ENCODE peak calls at places on chromosome 22, in eight cellular contexts. R, G, K, X, Z, V, Q and O are unnamed samples.

GRCh38 chr22:42604403-42604802 is 10.3 kb downstream of the POLDIP3 start:
- DNase-seq in K (peak; percentile 56), G (no peak), Q (no peak), X (no peak), Z (no peak), V (no peak), R (no peak), O (no peak)

GRCh38 chr22:40224702-40225101 is 47.0 kb downstream of the TNRC6B start:
- DNase-seq in V (no peak), Z (no peak), G (no peak), R (no peak), X (no peak), K (no peak), Q (no peak), O (no peak)

GRCh38 chr22:45843030-45843429 is 133.9 kb downstream of the WNT7B start:
- DNase-seq in X (no peak), G (no peak), Z (no peak), V (no peak), R (no peak), Q (no peak), K (no peak), O (no peak)

GRCh38 chr22:26573026-26573662 is 16.8 kb downstream of the TPST2 start:
- DNase-seq in V (no peak), G (no peak), X (peak; percentile 17), K (no peak), Z (peak; percentile 62), R (no peak), Q (peak; percentile 64), O (no peak)

GRCh38 chr22:32829451-32829851 is 27.9 kb downstream of the TIMP3 start:
- DNase-seq in Q (no peak), X (no peak), Z (no peak), V (no peak), K (no peak), G (no peak), R (no peak), O (no peak)

GRCh38 chr22:45262931-45263789 is 21.6 kb upstream of the UPK3A start:
- DNase-seq in Z (peak; percentile 88), V (no peak), Q (peak; percentile 58), X (peak; percentile 52), G (no peak), R (no peak), K (no peak), O (no peak)

GRCh38 chr22:37206118-37206840 is 6.0 kb downstream of the SSTR3 start:
- DNase-seq in G (no peak), V (no peak), Q (no peak), K (no peak), X (no peak), Z (peak; percentile 34), R (no peak), O (no peak)

GRCh38 chr22:44172370-44173108 is 8.2 kb upstream of the PARVG start:
- DNase-seq in G (no peak), X (peak; percentile 54), K (peak; percentile 25), R (peak; percentile 47), V (no peak), Q (peak; percentile 74), Z (peak; percentile 81), O (peak; percentile 52)

GRCh38 chr22:43228330-43228729 is 41.4 kb upstream of the TTLL12 start:
- DNase-seq in X (peak; percentile 24), G (no peak), V (no peak), K (no peak), Q (no peak), R (peak; percentile 77), Z (no peak), O (no peak)

GRCh38 chr22:24938741-24939341 is 7.7 kb downstream of the LHFPL7 start:
- DNase-seq in R (peak; percentile 23), K (peak; percentile 41), G (no peak), V (peak; percentile 49), Q (no peak), Z (peak; percentile 52), X (no peak), O (peak; percentile 44)

GRCh38 chr22:46749682-46750529 is 11.9 kb upstream of the CERK start:
- DNase-seq in R (no peak), V (no peak), Q (no peak), Z (no peak), X (no peak), G (no peak), K (no peak), O (no peak)

GRCh38 chr22:37564111-37564711 is 3.9 kb downstream of the CDC42EP1 start:
- DNase-seq in G (no peak), Q (no peak), V (no peak), R (no peak), K (no peak), Z (no peak), X (no peak), O (no peak)

GRCh38 chr22:23212061-23213030 is 32.0 kb downstream of the BCR start:
- DNase-seq in X (no peak), R (no peak), Z (no peak), V (no peak), K (no peak), G (no peak), Q (no peak), O (no peak)

GRCh38 chr22:38981005-38981658 is 1.0 kb upstream of the APOBEC3B start:
- DNase-seq in R (peak; percentile 55), Z (peak; percentile 59), V (peak; percentile 67), Q (no peak), G (peak; percentile 65), K (peak; percentile 73), X (peak; percentile 54), O (no peak)
- H3K4me3 ChIP-seq in R (no peak overlapping the region), Z (no peak overlapping the region), V (peak overlapping the region; percentile 51), Q (peak overlapping the region; percentile 44), G (peak overlapping the region; percentile 43), K (no peak overlapping the region), X (no peak overlapping the region), O (no peak overlapping the region)

GRCh38 chr22:31619611-31620300 is 42.3 kb downstream of the PISD start:
- DNase-seq in X (no peak), K (no peak), V (no peak), Z (no peak), R (no peak), Q (no peak), G (no peak), O (no peak)

GRCh38 chr22:31622980-31623379 is 39.0 kb downstream of the PISD start:
- DNase-seq in R (no peak), Z (no peak), V (no peak), Q (no peak), X (no peak), K (no peak), G (no peak), O (no peak)

GRCh38 chr22:31620756-31621480 is 41.1 kb downstream of the PISD start:
- DNase-seq in Z (no peak), K (no peak), Q (no peak), X (no peak), R (no peak), V (no peak), G (no peak), O (no peak)

GRCh38 chr22:31623634-31624312 is 38.2 kb downstream of the PISD start:
- DNase-seq in R (no peak), Q (no peak), Z (no peak), X (no peak), K (no peak), G (no peak), V (no peak), O (no peak)

DNA sequence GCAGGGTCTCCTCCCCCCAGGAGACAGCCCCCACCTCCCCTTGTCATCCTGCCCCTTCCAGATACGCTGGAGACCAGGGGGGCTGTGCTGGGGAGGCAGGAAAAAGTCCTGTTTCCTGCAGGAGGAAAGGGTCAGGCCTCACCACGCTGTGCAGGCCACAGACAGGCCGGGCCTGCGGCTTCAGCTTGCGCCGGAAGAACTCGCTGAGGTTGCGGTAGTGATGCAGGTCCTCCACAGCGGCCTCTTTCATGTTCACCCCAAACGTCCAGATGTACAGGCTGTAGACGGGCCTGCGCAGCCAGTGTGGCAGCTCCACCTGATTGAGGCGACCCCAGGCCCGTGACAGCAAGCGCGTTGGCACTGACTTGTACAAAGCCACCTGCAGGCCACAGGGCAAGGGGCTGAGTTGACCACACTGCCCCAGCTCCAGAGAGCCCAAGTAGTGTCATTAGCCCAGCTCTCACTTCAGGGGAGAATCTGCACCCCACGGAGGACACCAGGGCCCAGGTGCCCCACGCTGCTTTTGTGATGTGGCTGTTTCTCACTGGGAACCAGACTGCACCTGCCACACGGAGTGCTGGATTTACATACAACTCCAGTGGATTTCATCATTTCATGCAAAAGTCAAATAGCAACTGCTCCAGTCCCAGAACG is 40.4 kb downstream of the PISD start:
- DNase-seq in Q (no peak), R (no peak), X (no peak), V (no peak), G (no peak), K (no peak), Z (no peak), O (no peak)
- TF ChIP-seq POLR2A in Q (no peak), R (no peak), X (no peak), V (no peak), G (no peak), K (no peak), Z (no peak), O (no peak)

GRCh38 chr22:38793721-38794466 is at the start of gene DNAL4:
- DNase-seq in G (peak; percentile 95), R (peak; percentile 99), Q (peak; percentile 96), K (peak; percentile 97), X (peak; percentile 95), Z (peak; percentile 99), V (peak; percentile 96), O (peak; percentile 92)

GRCh38 chr22:38792833-38793232 is 1.1 kb downstream of the DNAL4 start:
- DNase-seq in G (no peak), R (no peak), Q (no peak), K (no peak), Z (no peak), X (no peak), V (no peak), O (no peak)

GRCh38 chr22:38798496-38798895 is 4.6 kb upstream of the DNAL4 start:
- DNase-seq in Z (no peak), Q (no peak), K (no peak), R (no peak), V (no peak), G (no peak), X (no peak), O (no peak)

GRCh38 chr22:38796262-38796957 is 2.5 kb upstream of the DNAL4 start:
- DNase-seq in Z (no peak), K (no peak), V (no peak), R (no peak), X (no peak), G (no peak), Q (no peak), O (no peak)

GRCh38 chr22:38795569-38795968 is 1.6 kb upstream of the DNAL4 start:
- DNase-seq in G (no peak), Z (no peak), Q (no peak), K (no peak), X (no peak), V (no peak), R (no peak), O (no peak)
- TF ChIP-seq CTCF in G (no peak), Z (no peak), Q (no peak), K (no peak), X (no peak), V (no peak), R (no peak), O (no peak)

GRCh38 chr22:17199131-17199731 is 20.0 kb downstream of the ADA2 start:
- DNase-seq in K (no peak), X (no peak), R (peak; percentile 69), G (peak; percentile 27), V (no peak), Z (no peak), Q (peak; percentile 69), O (peak; percentile 30)

GRCh38 chr22:17194213-17194612 is 25.0 kb downstream of the ADA2 start:
- DNase-seq in V (no peak), Z (no peak), X (no peak), K (no peak), G (no peak), R (no peak), Q (no peak), O (no peak)

GRCh38 chr22:17201285-17201945 is 17.8 kb downstream of the ADA2 start:
- DNase-seq in K (peak; percentile 22), G (no peak), V (peak; percentile 53), R (no peak), Q (no peak), X (no peak), Z (no peak), O (no peak)

GRCh38 chr22:17198188-17199130 is 20.8 kb downstream of the ADA2 start:
- DNase-seq in G (no peak), V (no peak), R (peak; percentile 80), Z (no peak), X (no peak), Q (peak; percentile 85), K (no peak), O (no peak)
- H3K4me3 ChIP-seq in G (no peak overlapping the region), V (no peak overlapping the region), R (peak overlapping the region; percentile 51), Z (no peak overlapping the region), X (no peak overlapping the region), Q (peak overlapping the region; percentile 55), K (no peak overlapping the region), O (no peak overlapping the region)